ENCODE peak calls at places on chromosomes 13 and 19, in four cellular contexts. A, C, R and L are unnamed samples.
A peak's percentile ranks its signal among the peaks of the same experiment; 100 is the strongest.

GRCh38 chr13:57698851-57699250 is 67.3 kb downstream of the PCDH17 start:
- DNase-seq in A (no peak), C (no peak), R (no peak), L (no peak)

GRCh38 chr19:8107301-8107903 is 42.0 kb downstream of the FBN3 start:
- DNase-seq in A (no peak), R (no peak), C (no peak), L (no peak)

GRCh38 chr19:10219678-10220077 is 11.5 kb downstream of the S1PR2 start:
- DNase-seq in A (peak; percentile 26), C (no peak), R (no peak), L (peak; percentile 43)

GRCh38 chr13:41782086-41782485 is 178.8 kb downstream of the VWA8 start:
- DNase-seq in C (no peak), R (no peak), A (peak; percentile 55), L (no peak)

GRCh38 chr13:30577381-30577780 is 40.3 kb upstream of the USPL1 start:
- DNase-seq in R (no peak), A (no peak), C (no peak), L (peak; percentile 46)

GRCh38 chr13:106052200-106052767 is 483.2 kb downstream of the EFNB2 start:
- DNase-seq in C (no peak), R (no peak), A (peak; percentile 31), L (no peak)

GRCh38 chr13:74662895-74663294 is 528.7 kb upstream of the KLF12 start:
- DNase-seq in R (no peak), C (no peak), A (no peak), L (no peak)

GRCh38 chr19:15591796-15592195 is 23.2 kb upstream of the CYP4F8 start:
- DNase-seq in A (no peak), R (no peak), C (no peak), L (no peak)

GRCh38 chr13:88622362-88622973 is 951.3 kb downstream of the SLITRK5 start:
- DNase-seq in C (no peak), A (no peak), R (no peak), L (no peak)

GRCh38 chr13:22061806-22062391 is 391.0 kb downstream of the FGF9 start:
- DNase-seq in C (no peak), A (no peak), R (no peak), L (no peak)

GRCh38 chr13:43489168-43489730 is 297.5 kb downstream of the ENOX1 start:
- DNase-seq in R (no peak), A (no peak), C (no peak), L (no peak)

GRCh38 chr13:20891768-20892167 is 10.8 kb downstream of the XPO4 start:
- DNase-seq in R (no peak), C (no peak), A (no peak), L (no peak)

GRCh38 chr19:47134533-47134932 is 3.9 kb downstream of the SAE1 start:
- DNase-seq in A (no peak), R (no peak), C (no peak), L (no peak)

GRCh38 chr13:102591988-102592781 is 4.6 kb upstream of the TPP2 start:
- DNase-seq in A (peak; percentile 84), C (peak; percentile 24), R (peak; percentile 87), L (peak; percentile 81)

GRCh38 chr19:57267294-57267693 is 13.0 kb upstream of the ZNF460 start:
- DNase-seq in A (no peak), R (no peak), C (no peak), L (no peak)

GRCh38 chr19:44807652-44808462 is 1.0 kb upstream of the BCAM start:
- DNase-seq in R (no peak), A (peak; percentile 87), C (no peak), L (peak; percentile 61)

GRCh38 chr13:99155821-99156220 is 44.8 kb upstream of the UBAC2 start:
- DNase-seq in R (no peak), C (no peak), A (no peak), L (no peak)

GRCh38 chr13:24215732-24216131 is 55.2 kb downstream of the SPATA13 start:
- DNase-seq in C (no peak), A (peak; percentile 31), R (no peak), L (peak; percentile 64)

GRCh38 chr13:113647351-113648217 is 10.4 kb downstream of the ATP4B start:
- DNase-seq in A (no peak), C (peak; percentile 1), R (no peak), L (peak; percentile 87)

GRCh38 chr13:92716749-92717148 is 509.9 kb upstream of the GPC6 start:
- DNase-seq in C (no peak), A (no peak), R (no peak), L (no peak)

GRCh38 chr19:18775586-18776287 is 15.4 kb downstream of the COMP start:
- DNase-seq in R (no peak), C (no peak), A (no peak), L (peak; percentile 87)

GRCh38 chr19:11131471-11131870 is 24.1 kb downstream of the SPC24 start:
- DNase-seq in A (no peak), C (no peak), R (no peak), L (no peak)

GRCh38 chr13:97339989-97340361 is 94.0 kb upstream of the RAP2A start:
- DNase-seq in A (no peak), R (no peak), C (no peak), L (no peak)

GRCh38 chr19:29478578-29479565 is 46.9 kb upstream of the VSTM2B start:
- DNase-seq in A (peak; percentile 85), C (no peak), R (peak; percentile 85), L (peak; percentile 12)

GRCh38 chr19:50551713-50552187 is 16.5 kb downstream of the LRRC4B start:
- DNase-seq in A (peak; percentile 83), R (peak; percentile 54), C (no peak), L (no peak)

GRCh38 chr19:50553134-50553703 is 15.0 kb downstream of the LRRC4B start:
- DNase-seq in A (no peak), R (no peak), C (no peak), L (no peak)

GRCh38 chr19:50554212-50554611 is 14.0 kb downstream of the LRRC4B start:
- DNase-seq in R (no peak), C (no peak), A (no peak), L (no peak)

GRCh38 chr19:50551034-50551712 is 17.1 kb downstream of the LRRC4B start:
- DNase-seq in R (no peak), A (peak; percentile 34), C (no peak), L (no peak)

GRCh38 chr19:50552540-50552939 is 15.7 kb downstream of the LRRC4B start:
- DNase-seq in R (no peak), A (no peak), C (no peak), L (no peak)
- H3K27me3 ChIP-seq in R (no peaks in the 10 kb centered on the region), A (peaks cover 76% of the 10 kb centered on the region), C (no peaks in the 10 kb centered on the region), L (peaks cover 12% of the 10 kb centered on the region)

DNA sequence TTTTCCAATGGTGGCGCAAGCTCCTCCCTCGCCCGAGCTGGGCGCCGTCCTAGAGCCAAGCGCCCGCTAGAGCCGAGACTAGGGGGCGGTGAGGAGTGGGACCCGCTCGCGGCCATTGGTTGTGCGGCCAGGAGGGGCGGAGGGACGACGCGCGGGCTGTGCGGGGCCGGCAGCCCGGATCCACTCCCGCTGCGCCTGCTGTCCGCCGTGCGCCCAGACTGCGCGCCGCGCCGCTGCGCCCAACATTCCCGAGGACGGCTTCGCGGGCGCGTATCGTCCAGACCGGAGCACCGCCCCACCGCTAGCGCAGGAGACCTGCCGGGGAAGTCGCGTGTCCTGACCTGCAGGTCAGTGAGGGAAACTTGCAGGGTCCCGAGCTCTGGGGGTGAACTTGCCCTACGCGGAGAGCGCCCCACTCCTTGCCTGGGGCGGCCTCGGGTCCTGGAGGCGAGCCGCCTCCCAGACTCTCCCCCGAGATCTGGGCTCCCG is at the start of gene SERTM1:
- DNase-seq in A (peak; percentile 94), R (peak; percentile 81), C (no peak), L (peak; percentile 42)
- H3K27me3 ChIP-seq in A (peaks cover 73% of the 10 kb centered on the region), R (peaks cover 13% of the 10 kb centered on the region), C (peaks cover 2% of the 10 kb centered on the region), L (peaks cover 30% of the 10 kb centered on the region)

GRCh38 chr13:23182142-23182541 is 1.4 kb downstream of the SGCG start:
- DNase-seq in A (no peak), C (no peak), R (no peak), L (no peak)
- H3K27me3 ChIP-seq in A (no peaks in the 10 kb centered on the region), C (no peaks in the 10 kb centered on the region), R (no peaks in the 10 kb centered on the region), L (no peaks in the 10 kb centered on the region)

GRCh38 chr19:31357315-31357673 is 8.1 kb upstream of the TSHZ3 start:
- DNase-seq in R (no peak), C (no peak), A (no peak), L (no peak)

GRCh38 chr19:31354919-31355318 is 5.7 kb upstream of the TSHZ3 start:
- DNase-seq in A (peak; percentile 28), C (no peak), R (peak; percentile 61), L (no peak)

GRCh38 chr19:31356587-31357314 is 7.5 kb upstream of the TSHZ3 start:
- DNase-seq in R (peak; percentile 87), C (no peak), A (peak; percentile 75), L (peak; percentile 62)

GRCh38 chr19:31354316-31354715 is 5.1 kb upstream of the TSHZ3 start:
- DNase-seq in C (no peak), A (no peak), R (peak; percentile 66), L (no peak)

DNA sequence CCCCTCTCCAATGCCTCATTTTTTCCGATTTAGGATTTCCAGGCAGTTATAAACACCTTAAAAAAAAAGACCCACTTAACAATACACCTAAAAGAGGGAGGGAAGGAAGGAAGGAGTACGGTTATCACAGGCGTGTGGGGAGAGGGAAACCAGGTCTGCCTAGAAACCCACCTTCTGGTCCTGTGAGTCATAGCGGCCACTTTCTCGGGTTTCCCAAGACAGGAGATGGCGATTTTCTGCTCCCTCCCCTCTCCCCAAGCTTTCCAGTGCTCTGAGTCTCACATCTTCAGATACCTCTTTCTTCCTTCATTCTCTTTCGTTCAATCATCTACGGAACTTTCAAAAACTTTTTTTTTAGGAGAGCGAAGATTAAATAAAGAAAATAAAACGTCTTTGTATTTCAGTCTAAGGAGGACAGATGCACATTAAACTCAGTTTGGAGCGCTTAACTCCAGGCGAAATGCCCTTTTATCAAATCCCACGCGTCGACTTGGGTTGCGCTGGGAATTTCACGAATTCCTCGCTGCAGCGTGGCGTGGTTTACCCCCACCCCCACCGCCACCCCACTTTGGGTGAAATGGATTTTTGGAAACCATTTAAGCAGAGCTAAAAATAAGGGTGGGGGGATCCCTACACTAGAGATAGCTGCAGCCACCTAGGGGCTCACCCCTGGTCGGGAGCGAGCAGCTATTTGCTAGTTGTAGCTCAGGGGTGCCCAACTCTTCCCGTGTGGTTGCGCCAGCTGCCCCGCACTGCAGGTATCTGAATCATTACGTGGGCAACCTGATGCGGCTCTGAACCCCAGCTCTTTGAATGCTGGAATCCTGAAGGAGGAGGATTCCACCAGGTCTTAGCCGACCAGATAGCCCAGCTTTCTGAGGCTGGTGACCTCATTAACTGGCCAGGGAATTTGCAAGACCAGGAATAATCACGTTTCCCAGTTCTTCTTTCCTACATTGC is 6.4 kb upstream of the TSHZ3 start:
- DNase-seq in C (no peak), A (peak; percentile 67), R (peak; percentile 54), L (no peak)
- H3K27me3 ChIP-seq in C (peaks cover 2% of the 10 kb centered on the region), A (peaks cover 79% of the 10 kb centered on the region), R (peaks cover 40% of the 10 kb centered on the region), L (no peaks in the 10 kb centered on the region)

DNA sequence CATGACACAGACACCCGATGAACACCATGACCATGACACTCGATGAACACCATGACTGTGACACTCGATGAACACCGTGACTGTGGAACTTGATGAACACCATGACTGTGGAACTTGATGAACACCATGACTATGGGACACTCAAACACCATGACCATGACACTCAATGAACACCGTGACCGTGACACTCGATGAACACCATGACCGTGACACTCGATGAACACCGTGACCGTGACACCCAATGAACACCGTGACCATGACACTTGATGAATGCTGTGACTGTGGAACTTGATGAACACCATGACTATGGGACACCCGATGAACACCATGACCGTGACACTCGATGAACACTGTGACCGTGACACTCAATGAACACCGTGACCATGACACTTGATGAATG is 31.5 kb downstream of the ZFR2 start:
- DNase-seq in R (no peak), C (no peak), A (no peak), L (no peak)
- H3K27me3 ChIP-seq in R (no peaks in the 10 kb centered on the region), C (no peaks in the 10 kb centered on the region), A (no peaks in the 10 kb centered on the region), L (no peaks in the 10 kb centered on the region)

GRCh38 chr19:55284405-55285058 is 735 bp downstream of the BRSK1 start:
- DNase-seq in A (peak; percentile 45), C (no peak), R (peak; percentile 60), L (no peak)
- H3K27me3 ChIP-seq in A (no peaks in the 10 kb centered on the region), C (no peaks in the 10 kb centered on the region), R (no peaks in the 10 kb centered on the region), L (no peaks in the 10 kb centered on the region)

GRCh38 chr19:1290245-1290698 is 4.6 kb downstream of the EFNA2 start:
- DNase-seq in R (no peak), A (no peak), C (no peak), L (no peak)
- H3K27me3 ChIP-seq in R (no peaks in the 10 kb centered on the region), A (peaks cover 17% of the 10 kb centered on the region), C (no peaks in the 10 kb centered on the region), L (no peaks in the 10 kb centered on the region)